ENCODE peak calls at places on chromosomes 12 and 14, in nine cellular contexts. T is naive thymus-derived CD4-positive, alpha-beta T cell; Y is MM.1S; I is lower lobe of right lung; S is tibial artery; J is HAP-1; R is left ventricle myocardium inferior; X is psoas muscle; A is endodermal cell. N is an unnamed sample. For H3K36me3 and H3K9me3, the result is how much of the 10 kb centered on the place peaks cover.

GRCh38 chr12:131192951-131193350 is 239.2 kb downstream of the ADGRD1 start:
- DNase-seq in T (no peak), Y (no peak), R (no peak), S (no peak), A (no peak), I (no peak), J (no peak), X (no peak), N (no peak)

GRCh38 chr12:45415393-45415817 is 199.5 kb downstream of the ANO6 start:
- DNase-seq in R (peak), T (no peak), I (no peak), S (peak), Y (no peak), J (no peak), A (no peak), X (peak), N (no peak)

GRCh38 chr12:98440165-98440581 is 75.2 kb upstream of the TMPO start:
- DNase-seq in R (peak), I (peak), A (no peak), S (peak), J (no peak), Y (no peak), T (no peak), X (peak), N (no peak)

GRCh38 chr14:79161576-79161975 is 991.4 kb downstream of the NRXN3 start:
- DNase-seq in I (no peak), X (no peak), S (no peak), A (peak), J (no peak), R (no peak), Y (no peak), T (no peak), N (no peak)

GRCh38 chr12:236445-236844 is 22.5 kb upstream of the SLC6A12 start:
- DNase-seq in I (no peak), X (no peak), Y (no peak), T (no peak), J (no peak), S (no peak), A (no peak), R (no peak), N (no peak)

GRCh38 chr12:52235001-52235760 is 2.1 kb downstream of the KRT7 start:
- DNase-seq in R (no peak), X (peak), Y (no peak), S (no peak), T (no peak), J (no peak), I (no peak), A (no peak), N (no peak)

GRCh38 chr14:96084796-96085195 is 45.6 kb downstream of the C14orf132 start:
- DNase-seq in X (peak), A (no peak), R (no peak), I (no peak), T (no peak), S (no peak), J (no peak), Y (no peak), N (no peak)

GRCh38 chr14:23076785-23077408 is 18.0 kb downstream of the ACIN1 start:
- DNase-seq in J (no peak), X (no peak), Y (no peak), S (no peak), I (no peak), T (peak), A (peak), R (no peak), N (no peak)

GRCh38 chr14:59325906-59326305 is 137.4 kb downstream of the DAAM1 start:
- DNase-seq in X (no peak), A (no peak), T (no peak), J (no peak), S (peak), I (no peak), Y (no peak), R (no peak), N (no peak)

GRCh38 chr12:119938049-119938667 is 50.9 kb upstream of the BICDL1 start:
- DNase-seq in T (peak), S (peak), A (peak), X (no peak), J (peak), I (no peak), Y (peak), R (peak), N (peak)

GRCh38 chr14:90154110-90154509 is 92.3 kb downstream of the KCNK13 start:
- DNase-seq in X (no peak), R (no peak), T (no peak), Y (no peak), I (no peak), S (no peak), A (no peak), J (no peak), N (no peak)

GRCh38 chr12:41439134-41439533 is 251.0 kb downstream of the PDZRN4 start:
- DNase-seq in X (no peak), T (no peak), J (no peak), A (no peak), S (no peak), I (no peak), R (no peak), Y (peak), N (no peak)

GRCh38 chr12:8452976-8453616 is 2.7 kb upstream of the CLEC6A start:
- DNase-seq in I (peak), X (no peak), T (no peak), Y (no peak), S (no peak), A (peak), R (no peak), J (peak), N (no peak)

GRCh38 chr12:131454418-131455217 is 256.3 kb upstream of the SFSWAP start:
- DNase-seq in J (peak), X (no peak), A (peak), Y (peak), R (no peak), I (no peak), T (peak), S (no peak), N (peak)

GRCh38 chr14:23093993-23094665 is 807 bp downstream of the ACIN1 start:
- DNase-seq in R (no peak), X (no peak), S (no peak), T (no peak), Y (no peak), I (no peak), A (no peak), J (no peak), N (no peak)

GRCh38 chr12:51631591-51631990 is 40.6 kb downstream of the SCN8A start:
- DNase-seq in R (no peak), T (no peak), X (no peak), A (no peak), Y (no peak), J (no peak), S (no peak), I (no peak), N (no peak)

GRCh38 chr12:107917912-107918800 is 143.7 kb downstream of the ASCL4 start:
- DNase-seq in S (no peak), Y (peak), A (peak), R (no peak), T (no peak), X (no peak), J (no peak), I (no peak), N (peak)

GRCh38 chr12:26298785-26299621 is 103.6 kb downstream of the SSPN start:
- DNase-seq in X (no peak), R (no peak), S (no peak), I (no peak), A (no peak), J (peak), Y (peak), T (no peak), N (no peak)

GRCh38 chr12:2624543-2625266 is 170.1 kb upstream of the FKBP4 start:
- DNase-seq in A (peak), X (peak), S (no peak), Y (no peak), J (peak), I (no peak), R (no peak), T (no peak), N (peak)

GRCh38 chr12:14781563-14781962 is 21.7 kb downstream of the WBP11 start:
- DNase-seq in S (no peak), Y (no peak), X (no peak), T (no peak), R (no peak), J (no peak), A (no peak), I (no peak), N (no peak)

GRCh38 chr12:114405199-114405448 is 820 bp downstream of the TBX5 start:
- DNase-seq in S (no peak), X (no peak), A (no peak), R (no peak), T (no peak), Y (no peak), I (no peak), J (no peak), N (no peak)

GRCh38 chr14:104894331-104895206 is 29.5 kb downstream of the CEP170B start:
- DNase-seq in R (peak), X (peak), T (no peak), J (no peak), S (no peak), A (peak), Y (no peak), I (no peak), N (no peak)

GRCh38 chr12:29131539-29131938 is 17.5 kb upstream of the FAR2 start:
- DNase-seq in T (no peak), A (no peak), S (no peak), Y (no peak), J (no peak), R (no peak), I (no peak), X (no peak), N (no peak)

GRCh38 chr14:98909251-98909944 is 362.6 kb downstream of the BCL11B start:
- DNase-seq in X (no peak), Y (no peak), T (no peak), J (no peak), I (no peak), A (no peak), R (no peak), S (no peak), N (no peak)

GRCh38 chr12:5954661-5955060 is 9.6 kb upstream of the ANO2 start:
- DNase-seq in J (no peak), Y (peak), A (no peak), S (no peak), T (no peak), X (no peak), R (no peak), I (no peak), N (no peak)

GRCh38 chr12:1201886-1202285 is 210.9 kb downstream of the ERC1 start:
- DNase-seq in R (no peak), Y (no peak), S (no peak), T (no peak), J (no peak), I (no peak), A (no peak), X (no peak), N (no peak)

GRCh38 chr14:83217492-83217891 is 1683.8 kb upstream of the SEL1L start:
- DNase-seq in J (no peak), X (no peak), S (peak), I (no peak), A (no peak), Y (no peak), R (no peak), T (no peak), N (no peak)

GRCh38 chr14:24238123-24238522 is 4.3 kb downstream of the TINF2 start:
- DNase-seq in I (no peak), J (no peak), X (no peak), R (no peak), A (peak), S (no peak), T (no peak), Y (no peak), N (no peak)

GRCh38 chr14:102616799-102617198 is 24.4 kb downstream of the RCOR1 start:
- DNase-seq in J (no peak), R (no peak), S (no peak), T (no peak), I (no peak), A (no peak), Y (no peak), X (no peak), N (no peak)

GRCh38 chr12:14317362-14318146 is 47.9 kb upstream of the ATF7IP start:
- DNase-seq in J (no peak), S (no peak), X (no peak), R (no peak), I (no peak), A (no peak), T (no peak), Y (no peak), N (no peak)

GRCh38 chr14:104685216-104685997 is 4.0 kb upstream of the INF2 start:
- DNase-seq in J (no peak), A (peak), X (peak), Y (no peak), S (no peak), T (no peak), I (no peak), R (no peak), N (no peak)

GRCh38 chr12:80943345-80943744 is 5.6 kb upstream of the LIN7A start:
- DNase-seq in A (no peak), S (no peak), J (no peak), I (no peak), T (no peak), Y (no peak), R (no peak), X (no peak), N (no peak)

GRCh38 chr14:71103662-71104484 is 196.6 kb downstream of the PCNX1 start:
- DNase-seq in J (peak), S (no peak), A (no peak), X (no peak), R (no peak), Y (peak), I (no peak), T (peak), N (peak)

GRCh38 chr14:104349950-104350349 is 211.6 kb downstream of the KIF26A start:
- DNase-seq in S (peak), J (no peak), T (no peak), R (no peak), Y (no peak), I (peak), A (peak), X (no peak), N (no peak)

GRCh38 chr12:121861549-121862254 is 3.0 kb upstream of the HPD start:
- DNase-seq in X (no peak), I (no peak), A (no peak), Y (peak), S (no peak), R (no peak), J (peak), T (no peak), N (peak)

GRCh38 chr12:62649412-62650116 is 182.9 kb downstream of the MON2 start:
- DNase-seq in S (no peak), J (no peak), A (peak), T (no peak), I (no peak), R (no peak), X (no peak), Y (no peak), N (no peak)
- H3K36me3 ChIP-seq in S (under half), J (under half), A (under half), T (under half), I (under half), R (under half), X (under half), Y (under half), N (under half)

GRCh38 chr14:105911006-105911847 is 384.8 kb downstream of the TMEM121 start:
- DNase-seq in T (no peak), A (no peak), I (peak), X (peak), R (no peak), Y (no peak), S (no peak), J (no peak), N (no peak)

GRCh38 chr14:105912641-105913180 is 386.3 kb downstream of the TMEM121 start:
- DNase-seq in S (no peak), J (no peak), I (peak), Y (no peak), X (peak), R (peak), T (no peak), A (no peak), N (no peak)

GRCh38 chr14:105909046-105909827 is 382.9 kb downstream of the TMEM121 start:
- DNase-seq in R (no peak), I (no peak), T (no peak), Y (no peak), X (peak), S (no peak), J (no peak), A (no peak), N (no peak)

GRCh38 chr14:105908481-105908911 is 382.1 kb downstream of the TMEM121 start:
- DNase-seq in T (no peak), X (no peak), I (no peak), Y (no peak), R (no peak), S (no peak), J (no peak), A (no peak), N (no peak)

GRCh38 chr14:105910426-105910825 is 384.0 kb downstream of the TMEM121 start:
- DNase-seq in X (peak), A (no peak), T (no peak), I (no peak), Y (no peak), J (no peak), S (no peak), R (no peak), N (no peak)
- H3K9me3 ChIP-seq in X (under half), A (under half), T (under half), I (under half), Y (under half), J (under half), S (under half), R (under half), N (under half)

GRCh38 chr14:21244546-21244945 is 24.7 kb downstream of the HNRNPC start:
- DNase-seq in Y (no peak), A (no peak), S (no peak), J (no peak), X (no peak), R (no peak), I (no peak), T (no peak), N (no peak)
- H3K36me3 ChIP-seq in Y (under half), A (half or more), S (under half), J (half or more), X (half or more), R (under half), I (half or more), T (under half), N (half or more)

DNA sequence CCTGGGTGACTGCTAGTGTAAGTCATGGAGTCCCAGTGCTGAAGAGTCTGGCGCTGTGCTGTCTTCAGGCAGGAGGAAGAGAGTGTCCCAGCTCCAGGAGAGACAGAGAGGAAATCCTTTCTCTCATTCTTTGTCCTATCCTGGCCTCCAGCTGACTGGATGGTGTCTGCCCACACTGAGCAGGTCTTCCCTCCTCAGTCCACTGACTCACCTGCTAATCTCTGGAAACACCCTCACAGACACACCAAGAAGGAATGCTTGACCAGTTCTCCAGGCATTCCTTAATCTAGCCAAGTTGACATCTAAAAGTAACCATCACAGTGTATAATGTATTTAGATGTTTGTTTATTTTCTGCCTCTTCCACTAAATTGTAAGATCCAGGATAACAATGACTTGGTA is 53.9 kb downstream of the EMP1 start:
- DNase-seq in X (no peak), R (no peak), S (no peak), J (no peak), T (no peak), Y (no peak), I (no peak), A (peak), N (no peak)
- H3K9me3 ChIP-seq in X (under half), R (under half), S (under half), J (under half), T (under half), Y (under half), I (under half), A (under half), N (under half)

GRCh38 chr14:74292061-74292460 is 10.7 kb downstream of the ABCD4 start:
- DNase-seq in T (no peak), Y (no peak), X (no peak), R (no peak), I (no peak), S (no peak), A (no peak), J (no peak), N (no peak)
- H3K36me3 ChIP-seq in T (under half), Y (under half), X (half or more), R (half or more), I (half or more), S (half or more), A (half or more), J (half or more), N (under half)

DNA sequence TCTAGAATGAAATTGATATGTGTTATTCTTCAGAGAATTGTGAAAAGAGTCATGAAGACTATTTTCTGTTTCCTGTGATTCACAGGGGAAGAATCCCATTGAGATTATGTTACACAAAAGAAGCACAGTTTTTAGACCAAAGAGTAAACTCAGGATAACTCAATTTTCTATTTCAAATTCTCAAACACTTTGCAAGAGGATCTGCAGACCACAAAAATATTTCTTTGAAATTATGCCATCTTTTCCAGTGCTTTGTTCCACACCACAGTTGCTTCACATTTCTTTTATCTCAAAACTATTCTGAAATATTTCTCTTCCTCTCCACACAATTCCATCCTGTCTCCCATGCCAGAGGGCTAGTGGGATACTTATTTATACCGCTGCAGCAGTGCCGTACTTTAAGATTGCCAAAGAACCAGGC is 188.9 kb upstream of the FOXG1 start:
- DNase-seq in S (no peak), R (no peak), I (no peak), Y (no peak), J (no peak), T (no peak), X (no peak), A (no peak), N (no peak)
- H3K9me3 ChIP-seq in S (under half), R (under half), I (under half), Y (under half), J (under half), T (under half), X (under half), A (under half), N (under half)

GRCh38 chr14:74480051-74480450 is 13.1 kb downstream of the NPC2 start:
- DNase-seq in S (no peak), A (no peak), I (no peak), T (no peak), Y (no peak), R (no peak), J (no peak), X (no peak), N (no peak)
- H3K36me3 ChIP-seq in S (under half), A (half or more), I (half or more), T (under half), Y (under half), R (half or more), J (under half), X (half or more), N (under half)

DNA sequence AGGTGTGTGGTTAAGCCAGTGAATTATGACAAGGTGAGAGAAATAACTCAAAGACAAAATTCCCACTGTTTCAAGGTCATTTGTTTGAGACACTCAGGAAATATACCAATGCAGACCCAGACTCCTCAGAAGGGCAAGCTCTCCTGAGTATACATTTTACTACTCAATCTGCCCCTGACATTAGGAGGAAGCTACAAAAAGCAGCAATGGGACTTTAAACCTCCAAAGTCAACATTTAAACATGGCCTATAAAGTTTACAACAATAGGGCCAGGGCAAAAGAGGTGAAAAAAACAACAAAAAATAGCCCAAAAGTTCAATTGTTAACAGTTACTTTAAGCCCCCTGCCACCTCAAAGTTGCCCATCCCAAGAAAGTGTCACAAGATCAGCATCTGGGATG is 19.5 kb upstream of the PEX5 start:
- DNase-seq in J (no peak), S (no peak), T (no peak), A (no peak), I (no peak), R (no peak), Y (no peak), X (no peak), N (no peak)
- H3K9me3 ChIP-seq in J (under half), S (under half), T (under half), A (half or more), I (under half), R (under half), Y (under half), X (under half), N (half or more)

DNA sequence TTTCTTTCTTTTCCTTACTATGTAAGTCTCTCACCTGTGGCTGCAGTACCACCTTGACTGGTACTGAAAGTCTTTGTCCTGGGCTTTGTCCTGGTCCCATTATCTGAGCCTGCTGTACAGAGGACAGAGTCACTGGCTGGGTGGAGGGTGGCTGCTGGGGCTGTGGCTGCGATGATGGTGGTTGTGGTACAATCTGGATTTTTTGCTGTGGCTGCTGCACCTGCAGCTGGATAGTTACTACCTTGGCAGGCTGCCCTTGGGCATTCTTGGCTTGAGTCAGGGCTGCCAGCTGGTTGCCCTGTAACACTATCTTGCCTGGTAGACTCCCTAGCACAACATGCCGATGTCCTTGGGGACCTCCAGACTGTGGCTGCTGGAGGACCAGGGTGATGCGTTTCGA is 27.0 kb downstream of the CHD8 start:
- DNase-seq in R (peak), J (no peak), S (no peak), X (peak), Y (no peak), A (no peak), I (no peak), T (no peak), N (no peak)
- H3K36me3 ChIP-seq in R (half or more), J (half or more), S (half or more), X (half or more), Y (under half), A (half or more), I (half or more), T (under half), N (half or more)